ENCODE peak calls at places on chromosomes 11 and 22, in eight cellular contexts. N is NCI-H1105 treated with DMSO at 0.1 percent for 48 hours; F is substantia nigra; S is activated T-helper 1 cell treated with anti-CD3 and anti-CD28 coated beads, Interleukin-12 subunit alpha, Interleukin-12 subunit beta, Interleukin-2, Interleukin-4 antibody, amounts not matched to agents 30 ng/mL and 10 ng/mL and 1 ng/mL, durations not matched to agents 14 hours and 24 hours and 36 hours; I is body of pancreas; U is IMR-90; K is HT1080; W is memory B cell. J is an unnamed sample.

GRCh38 chr11:88115828-88116410 is 59.3 kb downstream of the RAB38 start:
- DNase-seq in S (no peak), K (no peak), U (no peak), N (no peak), F (no peak), I (no peak), W (no peak), J (no peak)

GRCh38 chr11:86664930-86665329 is 7.5 kb downstream of the ME3 start:
- DNase-seq in N (no peak), S (no peak), W (no peak), U (no peak), I (no peak), K (no peak), F (no peak), J (no peak)

GRCh38 chr11:72227316-72228228 is 3.0 kb downstream of the INPPL1 start:
- DNase-seq in F (peak), U (peak), W (no peak), N (peak), I (no peak), K (no peak), S (no peak), J (no peak)

GRCh38 chr11:62573006-62573591 is 592 bp downstream of the EEF1G start:
- DNase-seq in I (no peak), S (no peak), W (no peak), U (no peak), F (peak), N (peak), K (no peak), J (no peak)

GRCh38 chr11:128054323-128054910 is 532.9 kb downstream of the ETS1 start:
- DNase-seq in W (no peak), I (no peak), F (no peak), S (no peak), N (no peak), K (no peak), U (peak), J (no peak)

GRCh38 chr11:46961041-46961440 is 24.5 kb downstream of the CSTPP1 start:
- DNase-seq in S (no peak), U (no peak), N (no peak), F (no peak), W (no peak), K (no peak), I (no peak), J (no peak)

GRCh38 chr11:14374922-14375630 is 16.1 kb upstream of the RRAS2 start:
- DNase-seq in N (no peak), S (no peak), K (no peak), I (no peak), W (no peak), F (no peak), U (no peak), J (no peak)

GRCh38 chr11:77560605-77561004 is 29.1 kb upstream of the AQP11 start:
- DNase-seq in W (no peak), F (no peak), K (peak), S (no peak), N (no peak), I (no peak), U (peak), J (no peak)

GRCh38 chr11:6681949-6682348 is 1.2 kb downstream of the MRPL17 start:
- DNase-seq in S (no peak), K (peak), F (no peak), U (peak), I (no peak), W (no peak), N (no peak), J (no peak)

GRCh38 chr11:28703371-28703770 is 595.2 kb downstream of the METTL15 start:
- DNase-seq in U (no peak), S (no peak), W (no peak), I (no peak), K (no peak), F (no peak), N (no peak), J (no peak)

GRCh38 chr22:39236321-39237275 is 8.2 kb downstream of the PDGFB start:
- DNase-seq in I (no peak), S (peak), F (no peak), U (no peak), N (peak), K (peak), W (peak), J (no peak)

GRCh38 chr11:62805044-62805892 is at the start of gene NXF1:
- DNase-seq in S (peak), W (peak), F (peak), K (peak), U (peak), N (peak), I (peak), J (peak)

GRCh38 chr22:43829904-43830851 is 18.1 kb upstream of the EFCAB6 start:
- DNase-seq in W (no peak), K (no peak), I (no peak), S (no peak), F (no peak), N (no peak), U (peak), J (no peak)

GRCh38 chr11:14577835-14578529 is 57.8 kb upstream of the PSMA1 start:
- DNase-seq in K (no peak), I (no peak), S (peak), F (no peak), U (no peak), N (no peak), W (no peak), J (no peak)

GRCh38 chr11:73262851-73263495 is 9.2 kb upstream of the P2RY6 start:
- DNase-seq in U (peak), F (no peak), I (no peak), K (peak), W (no peak), N (no peak), S (no peak), J (no peak)

GRCh38 chr11:15968461-15969130 is 387.8 kb downstream of the SOX6 start:
- DNase-seq in W (no peak), F (no peak), U (no peak), S (no peak), K (no peak), N (no peak), I (no peak), J (no peak)

GRCh38 chr11:69006816-69007215 is 6.2 kb downstream of the MRGPRF start:
- DNase-seq in W (no peak), F (no peak), N (no peak), U (no peak), S (no peak), K (no peak), I (no peak), J (no peak)

GRCh38 chr11:76841923-76842452 is 18.7 kb upstream of the ACER3 start:
- DNase-seq in U (no peak), F (no peak), K (no peak), N (no peak), S (no peak), W (no peak), I (no peak), J (no peak)

GRCh38 chr11:119982517-119983239 is 155.2 kb downstream of the TRIM29 start:
- DNase-seq in W (no peak), F (no peak), S (no peak), K (no peak), I (no peak), U (no peak), N (no peak), J (no peak)

GRCh38 chr11:79400717-79401330 is 40.0 kb downstream of the TENM4 start:
- DNase-seq in W (peak), S (no peak), K (peak), U (peak), F (peak), N (no peak), I (peak), J (peak)

GRCh38 chr22:37922177-37922576 is 16.1 kb downstream of the MICALL1 start:
- DNase-seq in W (no peak), S (no peak), K (no peak), N (no peak), U (no peak), F (no peak), I (no peak), J (no peak)

GRCh38 chr11:8258771-8259170 is 4.9 kb downstream of the LMO1 start:
- DNase-seq in K (peak), U (peak), F (no peak), I (peak), W (no peak), S (no peak), N (no peak), J (no peak)

GRCh38 chr11:36311926-36312592 is 16.0 kb downstream of the PRR5L start:
- DNase-seq in U (peak), S (no peak), F (no peak), K (peak), W (no peak), N (peak), I (no peak), J (no peak)

GRCh38 chr11:8760896-8761295 is 78.3 kb downstream of the RPL27A start:
- DNase-seq in N (no peak), S (no peak), U (peak), F (no peak), W (no peak), K (no peak), I (no peak), J (no peak)

GRCh38 chr11:1073261-1073724 is 1.4 kb upstream of the MUC2 start:
- DNase-seq in U (peak), F (peak), K (peak), W (no peak), I (peak), S (no peak), N (no peak), J (no peak)

GRCh38 chr22:49901457-49901856 is 16.8 kb downstream of the ALG12 start:
- DNase-seq in S (no peak), F (no peak), N (no peak), U (no peak), W (no peak), I (no peak), K (no peak), J (no peak)

GRCh38 chr11:124198852-124199389 is 15.8 kb downstream of the OR10D3 start:
- DNase-seq in I (no peak), K (no peak), N (no peak), S (no peak), F (no peak), U (no peak), W (no peak), J (no peak)

GRCh38 chr22:38843201-38843715 is 570 bp downstream of the NPTXR start:
- DNase-seq in U (peak), S (peak), N (peak), W (peak), K (peak), F (peak), I (peak), J (no peak)

GRCh38 chr11:132464939-132465338 is 1067.4 kb downstream of the OPCML start:
- DNase-seq in W (no peak), K (no peak), I (no peak), U (no peak), S (no peak), F (no peak), N (no peak), J (no peak)

GRCh38 chr11:57342702-57343101 is 4.5 kb downstream of the P2RX3 start:
- DNase-seq in W (no peak), U (no peak), K (no peak), N (no peak), S (no peak), F (no peak), I (no peak), J (no peak)